ENCODE peak calls at places on chromosomes 16 and 17, in seven cellular contexts. Y is SW480; A is stimulated activated CD8-positive, alpha-beta memory T cell treated with anti-CD3 and anti-CD28 coated beads, Interleukin-7, amount 100 ng/mL, for 1 hour; P is activated T-cell treated with anti-CD3 and anti-CD28 coated beads, Interleukin-2, amount 50 U/mL, for 72 hours; G is T-helper 9 cell; W is spleen; Z is neural crest cell. M is an unnamed sample.

GRCh38 chr17:66525338-66525737 is 222.9 kb downstream of the PRKCA start:
- DNase-seq in Y (no peak), A (no peak), P (no peak), G (no peak), W (no peak), Z (no peak), M (no peak)

GRCh38 chr16:67541391-67542263 is 13.0 kb downstream of the RIPOR1 start:
- DNase-seq in Y (peak), A (no peak), P (no peak), G (no peak), W (no peak), Z (no peak), M (peak)

GRCh38 chr16:87808108-87808507 is 42.3 kb upstream of the KLHDC4 start:
- DNase-seq in Y (no peak), A (no peak), P (no peak), G (no peak), W (no peak), Z (no peak), M (no peak)

GRCh38 chr17:72702136-72702735 is 390.3 kb downstream of the SLC39A11 start:
- DNase-seq in Y (peak), A (no peak), P (no peak), G (no peak), W (no peak), Z (no peak), M (no peak)

GRCh38 chr16:1884155-1884760 is 12.3 kb upstream of the MEIOB start:
- DNase-seq in Y (peak), A (no peak), P (no peak), G (no peak), W (no peak), Z (no peak), M (no peak)

GRCh38 chr17:78645421-78646295 is 68.5 kb upstream of the DNAH17 start:
- DNase-seq in Y (no peak), A (no peak), P (peak), G (peak), W (peak), Z (no peak), M (peak)

GRCh38 chr16:26642047-26642664 is 424.6 kb upstream of the C16orf82 start:
- DNase-seq in Y (no peak), A (no peak), P (no peak), G (no peak), W (no peak), Z (no peak), M (no peak)

GRCh38 chr17:42555122-42555622 is 2.4 kb downstream of the HSD17B1 start:
- DNase-seq in Y (no peak), A (no peak), P (no peak), G (no peak), W (no peak), Z (no peak), M (no peak)

GRCh38 chr16:57061084-57061905 is 31.1 kb upstream of the CPNE2 start:
- DNase-seq in Y (no peak), A (no peak), P (no peak), G (no peak), W (peak), Z (no peak), M (peak)

GRCh38 chr16:1772362-1772907 is at the start of gene EME2:
- DNase-seq in Y (peak), A (no peak), P (peak), G (peak), W (no peak), Z (no peak), M (no peak)

GRCh38 chr17:44210342-44211192 is 8.9 kb downstream of the UBTF start:
- DNase-seq in Y (peak), A (peak), P (peak), G (peak), W (peak), Z (peak), M (peak)

GRCh38 chr16:59164461-59164860 is 430.3 kb upstream of the GOT2 start:
- DNase-seq in Y (peak), A (no peak), P (no peak), G (no peak), W (no peak), Z (peak), M (no peak)

GRCh38 chr17:58756246-58757161 is 850 bp downstream of the PPM1E start:
- DNase-seq in Y (no peak), A (no peak), P (peak), G (no peak), W (no peak), Z (peak), M (no peak)

GRCh38 chr16:73997340-73997711 is 299.3 kb upstream of the PSMD7 start:
- DNase-seq in Y (no peak), A (no peak), P (no peak), G (no peak), W (no peak), Z (no peak), M (no peak)

GRCh38 chr17:82872591-82873520 is 33.0 kb upstream of the ZNF750 start:
- DNase-seq in Y (no peak), A (no peak), P (no peak), G (no peak), W (no peak), Z (no peak), M (no peak)

GRCh38 chr17:6374761-6375312 is 60.1 kb downstream of the AIPL1 start:
- DNase-seq in Y (peak), A (no peak), P (peak), G (no peak), W (no peak), Z (peak), M (no peak)

GRCh38 chr17:5516060-5516792 is 29.9 kb downstream of the MIS12 start:
- DNase-seq in Y (peak), A (no peak), P (no peak), G (no peak), W (no peak), Z (no peak), M (peak)

GRCh38 chr16:70572050-70572925 is 48.7 kb downstream of the SF3B3 start:
- DNase-seq in Y (no peak), A (no peak), P (no peak), G (no peak), W (no peak), Z (no peak), M (no peak)

GRCh38 chr17:19755821-19756510 is 7.9 kb upstream of the ALDH3A1 start:
- DNase-seq in Y (no peak), A (no peak), P (no peak), G (no peak), W (peak), Z (no peak), M (no peak)

GRCh38 chr16:3157229-3158013 is 22.6 kb downstream of the ZNF213 start:
- DNase-seq in Y (peak), A (peak), P (peak), G (peak), W (peak), Z (peak), M (peak)

GRCh38 chr16:77570574-77570973 is 135.7 kb upstream of the ADAMTS18 start:
- DNase-seq in Y (no peak), A (no peak), P (no peak), G (no peak), W (no peak), Z (no peak), M (no peak)

GRCh38 chr16:9099131-9099625 is 7.7 kb downstream of the HAPSTR1 start:
- DNase-seq in Y (no peak), A (no peak), P (peak), G (no peak), W (peak), Z (no peak), M (peak)

GRCh38 chr17:58300336-58300735 is 19.6 kb upstream of the MPO start:
- DNase-seq in Y (no peak), A (no peak), P (no peak), G (no peak), W (no peak), Z (no peak), M (peak)

M was measured in upper lobe of right lung.